ENCODE peak calls at places on chromosomes 7 and 10, in eight cellular contexts. L is IMR-90; O is naive thymus-derived CD4-positive, alpha-beta T cell; K is CD8-positive, alpha-beta memory T cell; G is cardiac muscle cell; F is HCT116; J is SK-N-SH; H is astrocyte. S is an unnamed sample. For H3K4me1, the result is how much of the 10 kb centered on the place peaks cover.

GRCh38 chr7:118214051-118214832 is 10.3 kb upstream of the ANKRD7 start:
- DNase-seq in L (peak), O (peak), K (peak), G (peak), F (no peak), J (peak), H (peak), S (no peak)

GRCh38 chr10:17616403-17617030 is 657 bp downstream of the HACD1 start:
- DNase-seq in L (peak), O (no peak), K (no peak), G (peak), F (peak), J (peak), H (peak), S (peak)

GRCh38 chr7:35875292-35875691 is 74.4 kb downstream of the SEPTIN7 start:
- DNase-seq in L (peak), O (no peak), K (no peak), G (peak), F (no peak), J (no peak), H (peak), S (no peak)

GRCh38 chr7:148697950-148698396 is 730 bp upstream of the CUL1 start:
- DNase-seq in L (peak), O (no peak), K (no peak), G (no peak), F (no peak), J (no peak), H (no peak), S (no peak)

GRCh38 chr7:137992738-137993394 is 9.0 kb downstream of the CREB3L2 start:
- DNase-seq in L (peak), O (no peak), K (no peak), G (peak), F (no peak), J (no peak), H (peak), S (no peak)

GRCh38 chr7:15832996-15833395 is 146.5 kb upstream of the MEOX2 start:
- DNase-seq in L (no peak), O (no peak), K (no peak), G (peak), F (no peak), J (no peak), H (no peak), S (no peak)

GRCh38 chr7:21642422-21642821 is 99.6 kb downstream of the DNAH11 start:
- DNase-seq in L (no peak), O (no peak), K (no peak), G (peak), F (no peak), J (no peak), H (peak), S (no peak)

GRCh38 chr7:33152087-33152486 is 22.7 kb downstream of the BBS9 start:
- DNase-seq in L (no peak), O (no peak), K (no peak), G (no peak), F (no peak), J (peak), H (no peak), S (no peak)

GRCh38 chr10:103448751-103449150 is 3.4 kb downstream of the CALHM2 start:
- DNase-seq in L (peak), O (no peak), K (peak), G (peak), F (no peak), J (no peak), H (peak), S (no peak)

GRCh38 chr7:134514106-134514505 is 13.3 kb upstream of the AKR1B10 start:
- DNase-seq in L (no peak), O (no peak), K (no peak), G (no peak), F (no peak), J (no peak), H (no peak), S (no peak)

GRCh38 chr7:45073031-45073842 is 15.5 kb downstream of the NACAD start:
- DNase-seq in L (no peak), O (no peak), K (no peak), G (no peak), F (no peak), J (peak), H (no peak), S (no peak)

GRCh38 chr10:65341323-65341922 is 1584.4 kb upstream of the LRRTM3 start:
- DNase-seq in L (no peak), O (no peak), K (no peak), G (peak), F (no peak), J (no peak), H (peak), S (peak)

GRCh38 chr7:68321076-68321639 is 1277.1 kb upstream of the AUTS2 start:
- DNase-seq in L (no peak), O (no peak), K (no peak), G (no peak), F (no peak), J (peak), H (peak), S (no peak)

GRCh38 chr7:52260046-52260665 is 775.3 kb upstream of the POM121L12 start:
- DNase-seq in L (no peak), O (no peak), K (no peak), G (no peak), F (no peak), J (peak), H (no peak), S (peak)

GRCh38 chr7:46256870-46257528 is 335.9 kb upstream of the IGFBP3 start:
- DNase-seq in L (no peak), O (no peak), K (no peak), G (no peak), F (no peak), J (peak), H (peak), S (no peak)

DNA sequence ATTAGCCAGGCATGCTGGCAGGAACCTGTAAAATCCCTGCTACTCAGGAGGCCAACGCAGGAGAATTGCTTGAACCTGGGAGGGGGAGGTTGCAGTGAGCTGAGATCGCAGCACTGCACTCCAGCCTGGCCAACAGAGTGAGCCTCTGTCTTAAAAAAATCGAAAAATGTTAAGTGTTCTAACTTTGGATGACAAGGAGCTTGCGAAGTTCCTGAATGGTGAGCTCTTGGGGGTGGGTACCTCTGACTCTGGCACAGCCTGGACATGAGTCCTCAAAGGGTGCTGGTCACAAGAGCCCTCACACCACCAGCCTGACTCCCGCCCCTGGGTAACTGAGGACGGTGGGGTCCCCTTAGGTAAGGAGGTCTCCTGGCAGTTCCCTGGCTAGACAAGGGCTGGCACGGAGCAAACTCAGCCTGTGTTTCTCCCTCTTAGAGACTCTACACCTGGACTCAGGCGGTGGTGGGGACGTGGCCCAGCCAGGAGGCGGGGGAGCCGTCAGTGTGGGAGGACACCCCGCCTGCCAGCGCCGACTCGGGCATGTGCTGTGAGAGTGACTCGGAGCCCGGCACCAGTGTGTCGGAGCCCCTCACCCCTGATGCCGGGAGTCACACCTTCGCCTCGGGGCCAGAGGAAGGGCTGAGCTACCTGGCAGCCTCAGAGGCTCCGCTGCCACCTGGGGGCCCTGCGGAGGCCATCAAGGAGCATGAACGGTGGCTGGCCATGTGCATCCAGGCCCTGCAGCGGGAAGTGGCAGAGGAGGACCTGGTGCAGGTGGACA is 24.1 kb downstream of the AMZ1 start:
- DNase-seq in L (no peak), O (no peak), K (no peak), G (no peak), F (no peak), J (no peak), H (no peak), S (no peak)
- H3K4me1 ChIP-seq in L (under half), O (under half), K (half or more), G (half or more), F (under half), J (under half), H (under half), S (under half)

DNA sequence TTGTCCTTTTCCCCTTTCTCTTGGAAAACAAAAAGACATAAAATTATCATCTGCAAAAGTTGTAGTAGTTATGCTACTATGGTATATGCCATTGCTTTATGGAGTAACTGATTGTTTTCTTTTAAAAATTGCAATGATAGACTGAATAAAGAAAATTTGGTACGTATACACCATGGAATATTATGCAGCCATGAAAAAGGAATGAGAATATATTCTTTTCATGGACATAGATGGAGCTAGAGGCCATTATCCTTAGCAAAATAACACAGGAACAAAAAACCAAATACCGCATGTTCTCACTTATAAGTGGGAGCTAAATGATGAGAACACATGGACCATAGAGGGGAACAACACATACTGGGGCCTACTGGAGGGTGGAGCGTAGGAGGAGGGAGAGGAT is 538.8 kb downstream of the PLXDC2 start:
- DNase-seq in L (no peak), O (no peak), K (no peak), G (no peak), F (no peak), J (no peak), H (no peak), S (no peak)
- H3K4me1 ChIP-seq in L (under half), O (under half), K (under half), G (under half), F (under half), J (under half), H (under half), S (under half)

GRCh38 chr7:159237022-159237421 is 92.4 kb upstream of the VIPR2 start:
- DNase-seq in L (no peak), O (no peak), K (no peak), G (no peak), F (no peak), J (no peak), H (no peak), S (no peak)
- H3K4me1 ChIP-seq in L (under half), O (under half), K (under half), G (under half), F (under half), J (under half), H (under half), S (under half)

GRCh38 chr10:113720386-113720785 is 31.1 kb upstream of the PLEKHS1 start:
- DNase-seq in L (no peak), O (no peak), K (no peak), G (no peak), F (no peak), J (no peak), H (no peak), S (peak)
- H3K4me1 ChIP-seq in L (under half), O (under half), K (under half), G (under half), F (under half), J (under half), H (under half), S (under half)

DNA sequence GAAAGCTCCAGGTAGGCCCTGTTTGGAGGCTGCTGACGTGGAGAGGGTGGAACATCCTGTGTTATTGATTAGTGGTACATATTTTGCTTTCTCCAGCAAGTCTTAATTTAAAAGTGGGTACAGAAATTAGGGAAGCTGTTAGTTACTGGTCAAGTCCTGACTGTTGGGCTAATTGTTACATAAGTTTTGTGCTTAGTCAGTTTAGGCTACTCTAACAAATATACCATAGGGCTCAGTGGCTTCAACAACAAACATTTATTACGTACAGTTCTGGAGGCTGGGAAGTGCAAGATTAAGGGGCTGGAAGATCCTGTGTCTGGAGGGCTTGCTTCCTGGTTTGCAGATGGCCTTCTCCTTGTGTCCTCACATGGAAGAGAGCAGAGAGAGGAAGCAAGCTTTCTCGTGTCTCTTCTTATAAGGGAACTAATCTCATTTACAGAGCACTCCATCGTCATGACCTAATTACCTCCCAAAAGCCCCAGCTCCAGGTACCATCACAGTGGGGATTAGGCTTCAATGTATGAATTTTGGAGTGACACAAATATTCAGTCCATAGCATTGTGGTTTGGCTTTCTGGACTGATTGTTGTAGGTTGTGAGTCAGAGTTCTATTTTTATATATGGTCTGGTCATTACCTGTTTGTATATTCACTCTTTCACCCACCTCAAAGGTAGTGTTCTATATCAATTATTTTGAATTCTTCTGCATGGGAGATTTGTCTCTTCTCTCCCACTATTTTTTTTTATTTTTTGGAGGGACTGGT is 17.0 kb downstream of the ST7 start:
- DNase-seq in L (no peak), O (no peak), K (no peak), G (no peak), F (no peak), J (no peak), H (no peak), S (no peak)
- H3K4me1 ChIP-seq in L (under half), O (under half), K (under half), G (under half), F (under half), J (under half), H (under half), S (under half)

GRCh38 chr10:33122014-33122788 is 164.2 kb upstream of the ITGB1 start:
- DNase-seq in L (peak), O (no peak), K (no peak), G (peak), F (no peak), J (no peak), H (peak), S (no peak)
- H3K4me1 ChIP-seq in L (under half), O (under half), K (half or more), G (under half), F (under half), J (under half), H (under half), S (under half)

DNA sequence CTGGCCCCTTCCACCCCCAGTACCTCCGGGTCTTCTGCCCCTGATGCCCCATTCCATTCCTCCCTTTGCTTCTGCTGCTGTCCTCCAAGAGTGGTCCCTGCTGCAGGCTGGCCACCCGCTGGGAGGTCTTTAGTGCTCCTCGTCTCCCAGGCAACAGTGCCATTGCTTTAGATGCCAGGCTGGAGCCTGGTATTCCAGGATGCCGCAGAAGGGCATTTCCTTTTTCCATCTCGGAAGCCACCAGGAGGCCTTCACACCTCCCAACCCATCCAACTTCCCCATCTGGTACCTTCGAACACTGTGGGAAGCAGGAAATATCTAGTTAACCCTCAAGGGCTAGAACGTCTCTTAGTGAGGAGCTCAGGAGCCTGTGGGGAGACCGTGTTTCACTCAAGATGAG is 92.9 kb upstream of the DUSP5 start:
- DNase-seq in L (no peak), O (no peak), K (no peak), G (no peak), F (no peak), J (no peak), H (no peak), S (no peak)
- H3K4me1 ChIP-seq in L (under half), O (under half), K (under half), G (under half), F (half or more), J (under half), H (under half), S (under half)